ENCODE peak calls at places on chromosomes 5 and 9, in seven cellular contexts. C, D, V, T, N, I and M are unnamed samples.

GRCh38 chr5:176980818-176981217 is 25.8 kb downstream of the UIMC1 start:
- DNase-seq in D (no peak), N (no peak), T (no peak), I (peak), V (no peak), C (peak), M (no peak)

GRCh38 chr9:6506571-6506970 is 93.6 kb downstream of the UHRF2 start:
- DNase-seq in I (peak), C (peak), D (no peak), V (no peak), N (no peak), T (no peak), M (no peak)

GRCh38 chr5:178373711-178374110 is 141.1 kb upstream of the PHYKPL start:
- DNase-seq in D (no peak), C (no peak), N (no peak), T (no peak), V (no peak), I (no peak), M (no peak)

GRCh38 chr9:78543353-78543752 is 246.4 kb downstream of the PSAT1 start:
- DNase-seq in D (no peak), N (no peak), T (no peak), V (no peak), C (no peak), I (no peak), M (no peak)

GRCh38 chr9:137434498-137435380 is 6.4 kb downstream of the ENTPD8 start:
- DNase-seq in N (no peak), T (no peak), C (no peak), I (no peak), D (no peak), V (peak), M (no peak)

GRCh38 chr5:122120493-122120892 is 8.9 kb upstream of the ZNF474 start:
- DNase-seq in N (no peak), I (no peak), D (no peak), V (no peak), T (no peak), C (no peak), M (no peak)

GRCh38 chr9:111038336-111039202 is at the start of gene LPAR1:
- DNase-seq in I (peak), T (no peak), C (peak), V (no peak), D (peak), N (peak), M (peak)

GRCh38 chr9:20921362-20921761 is 110.1 kb downstream of the HACD4 start:
- DNase-seq in V (no peak), I (no peak), T (no peak), N (no peak), C (peak), D (no peak), M (no peak)

GRCh38 chr5:141192110-141192725 is at the start of gene PCDHB10:
- DNase-seq in I (peak), V (no peak), D (peak), C (peak), T (no peak), N (peak), M (peak)

GRCh38 chr5:141762790-141763368 is 80.8 kb upstream of the ARAP3 start:
- DNase-seq in V (no peak), T (no peak), C (no peak), D (no peak), I (no peak), N (no peak), M (no peak)

GRCh38 chr5:95081500-95082355 is 203.2 kb downstream of the MCTP1 start:
- DNase-seq in V (peak), D (peak), N (peak), C (peak), I (peak), T (peak), M (no peak)

GRCh38 chr5:135195267-135195603 is 161.2 kb upstream of the PITX1 start:
- DNase-seq in D (no peak), I (no peak), N (no peak), T (no peak), V (no peak), C (no peak), M (no peak)

GRCh38 chr9:91586282-91586681 is 162.7 kb upstream of the NFIL3 start:
- DNase-seq in N (no peak), I (no peak), T (no peak), V (no peak), C (peak), D (no peak), M (no peak)

GRCh38 chr9:21558627-21559401 is 76.7 kb upstream of the IFNE start:
- DNase-seq in I (peak), C (peak), N (no peak), D (peak), T (no peak), V (no peak), M (no peak)

GRCh38 chr5:142819816-142820215 is 49.6 kb downstream of the ARHGAP26 start:
- DNase-seq in I (peak), C (peak), V (no peak), T (no peak), N (no peak), D (no peak), M (no peak)

GRCh38 chr9:101485873-101486692 is 47.6 kb upstream of the RNF20 start:
- DNase-seq in C (peak), D (peak), I (peak), N (peak), T (no peak), V (no peak), M (peak)

GRCh38 chr9:101311759-101312420 is 72.9 kb downstream of the BAAT start:
- DNase-seq in D (no peak), V (peak), T (peak), N (peak), I (peak), C (peak), M (peak)

GRCh38 chr5:160008877-160009590 is at the start of gene TTC1:
- DNase-seq in I (peak), T (peak), V (peak), C (peak), N (peak), D (peak), M (peak)

GRCh38 chr5:34498582-34498981 is 157.5 kb upstream of the RAI14 start:
- DNase-seq in I (no peak), D (no peak), C (no peak), T (no peak), N (no peak), V (no peak), M (no peak)